ENCODE peak calls at places on chromosomes 5 and 9, in five cellular contexts. E is cardiac fibroblast, H is Caco-2, W is thoracic aorta, I is astrocyte of the spinal cord. V is an unnamed sample.

GRCh38 chr5:108900668-108901067 is 153.0 kb downstream of the FER start:
- DNase-seq in E (peak; percentile 27), H (no peak), W (no peak), I (peak; percentile 19), V (no peak)

GRCh38 chr5:73596705-73597328 is 29.2 kb upstream of the ARHGEF28 start:
- DNase-seq in E (peak; percentile 46), H (peak; percentile 56), W (no peak), I (peak; percentile 23), V (no peak)

GRCh38 chr9:35095175-35095574 is 1.2 kb downstream of the PIGO start:
- DNase-seq in E (no peak), H (no peak), W (no peak), I (no peak), V (no peak)

GRCh38 chr5:69414885-69415583 is at the start of gene MARVELD2:
- DNase-seq in E (no peak), H (peak; percentile 96), W (no peak), I (peak; percentile 47), V (no peak)

GRCh38 chr9:94980947-94981632 is 254.6 kb downstream of the AOPEP start:
- DNase-seq in E (no peak), H (no peak), W (no peak), I (no peak), V (no peak)

GRCh38 chr5:150317048-150318003 is 14.6 kb upstream of the ARSI start:
- DNase-seq in E (peak; percentile 96), H (peak; percentile 16), W (no peak), I (peak; percentile 93), V (no peak)

GRCh38 chr9:129567842-129568559 is 52.9 kb downstream of the C9orf50 start:
- DNase-seq in E (peak; percentile 56), H (no peak), W (no peak), I (peak; percentile 65), V (no peak)

GRCh38 chr5:39376293-39376714 is 12.0 kb upstream of the C9 start:
- DNase-seq in E (peak; percentile 77), H (peak; percentile 76), W (no peak), I (peak; percentile 56), V (no peak)

GRCh38 chr9:23621166-23621565 is 204.9 kb downstream of the ELAVL2 start:
- DNase-seq in E (no peak), H (no peak), W (no peak), I (peak; percentile 79), V (no peak)

GRCh38 chr5:88787856-88788255 is 95.1 kb downstream of the MEF2C start:
- DNase-seq in E (peak; percentile 22), H (no peak), W (no peak), I (peak; percentile 45), V (no peak)
- H3K4me3 ChIP-seq in E (no peak overlapping the region), H (no peak overlapping the region), W (no peak overlapping the region), I (no peak overlapping the region), V (no peak overlapping the region)

DNA sequence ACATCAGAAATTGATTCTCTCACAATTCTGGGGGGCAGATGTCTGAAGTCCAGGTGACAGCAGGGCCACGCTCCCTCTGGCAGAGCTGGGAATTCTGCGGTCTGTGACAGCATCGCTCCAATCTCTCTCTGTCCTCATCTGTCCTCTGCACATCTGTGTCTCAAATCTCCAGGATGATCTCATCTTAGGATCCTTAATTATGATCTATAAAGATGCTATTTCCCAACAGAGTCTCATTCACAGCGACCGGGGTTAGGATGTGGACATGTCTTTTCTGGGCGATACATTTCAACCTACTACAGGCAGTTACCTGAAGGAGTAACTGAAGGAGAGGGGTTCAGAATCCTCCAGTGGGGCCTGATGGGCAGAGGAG is 31.4 kb downstream of the ANKRD33B start:
- DNase-seq in E (peak; percentile 46), H (no peak), W (no peak), I (no peak), V (no peak)
- H3K4me3 ChIP-seq in E (no peak overlapping the region), H (no peak overlapping the region), W (peak overlapping the region; percentile 49), I (no peak overlapping the region), V (no peak overlapping the region)

DNA sequence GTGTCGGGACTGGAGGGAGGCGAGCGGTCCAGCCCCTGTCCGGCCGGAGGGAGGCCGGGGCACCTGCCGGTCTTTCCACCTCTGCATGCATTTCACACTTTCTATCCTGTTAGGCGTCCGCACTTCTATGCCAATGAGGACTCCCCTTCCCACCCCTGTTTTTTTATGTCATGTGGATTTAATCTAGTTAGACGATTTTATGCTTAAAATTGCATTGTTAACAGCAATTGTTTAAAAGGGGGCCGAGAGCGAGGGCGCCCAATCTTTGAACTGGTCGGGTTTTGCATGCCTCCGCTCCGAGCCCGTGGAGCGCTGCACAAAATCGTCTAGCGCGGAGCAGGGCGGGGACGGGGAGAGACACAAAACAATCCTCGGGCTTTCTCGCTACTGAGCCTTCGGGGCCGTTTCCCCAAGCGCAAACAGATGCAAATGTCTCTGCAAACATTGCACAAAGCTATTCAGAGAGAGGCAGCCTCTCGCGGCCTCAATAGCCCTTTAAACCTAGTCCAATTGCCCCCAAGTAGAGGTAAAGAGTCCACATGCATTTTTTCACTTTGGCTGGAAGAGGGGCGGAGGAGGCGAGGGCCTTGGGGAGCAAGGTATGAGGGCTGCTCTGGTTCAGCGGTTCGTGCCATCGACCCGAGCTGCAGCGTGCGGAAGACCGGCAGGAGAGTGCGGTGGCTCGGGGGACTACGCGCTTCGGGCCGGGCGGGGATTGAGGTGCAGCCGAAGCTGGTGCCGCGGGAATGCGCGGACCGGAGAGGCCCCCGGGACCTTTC is 37.5 kb upstream of the TIFAB start:
- DNase-seq in E (peak; percentile 9), H (peak; percentile 56), W (no peak), I (peak; percentile 7), V (no peak)
- H3K4me3 ChIP-seq in E (peak overlapping the region; percentile 21), H (peak overlapping the region; percentile 34), W (peak overlapping the region; percentile 78), I (peak overlapping the region; percentile 41), V (peak overlapping the region; percentile 42)

GRCh38 chr9:17117372-17117771 is 17.5 kb upstream of the CNTLN start:
- DNase-seq in E (no peak), H (no peak), W (no peak), I (no peak), V (no peak)
- H3K4me3 ChIP-seq in E (no peak overlapping the region), H (no peak overlapping the region), W (no peak overlapping the region), I (no peak overlapping the region), V (no peak overlapping the region)

DNA sequence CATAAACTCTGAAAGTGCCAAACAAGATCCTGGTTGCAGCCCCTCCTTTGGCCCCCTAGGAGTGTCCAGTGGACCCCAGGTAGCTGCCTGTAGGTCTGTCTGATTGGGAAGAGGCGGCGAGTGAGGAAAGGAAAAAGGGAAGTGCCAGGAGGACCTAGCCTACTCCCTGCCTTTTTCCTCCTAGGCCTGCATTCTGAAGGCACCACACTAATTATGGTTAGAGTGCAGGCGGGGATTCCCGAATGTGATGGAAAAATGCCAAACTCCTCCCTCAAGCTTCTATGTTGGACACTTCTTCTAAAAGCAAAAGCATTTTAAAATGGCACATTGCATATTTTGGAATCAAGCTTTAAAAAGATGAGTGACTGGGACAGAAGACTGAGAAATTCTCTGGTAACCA is 83.2 kb upstream of the SMIM15 start:
- DNase-seq in E (peak; percentile 52), H (no peak), W (no peak), I (no peak), V (no peak)
- H3K4me3 ChIP-seq in E (no peak overlapping the region), H (no peak overlapping the region), W (no peak overlapping the region), I (no peak overlapping the region), V (no peak overlapping the region)

GRCh38 chr9:6080154-6080716 is 64.8 kb upstream of the RANBP6 start:
- DNase-seq in E (peak; percentile 86), H (peak; percentile 90), W (peak; percentile 26), I (peak; percentile 86), V (peak; percentile 45)

GRCh38 chr9:6076856-6077255 is 61.4 kb upstream of the RANBP6 start:
- DNase-seq in E (peak; percentile 79), H (no peak), W (no peak), I (no peak), V (no peak)

GRCh38 chr9:6078382-6079105 is 63.1 kb upstream of the RANBP6 start:
- DNase-seq in E (peak; percentile 23), H (no peak), W (no peak), I (no peak), V (no peak)

GRCh38 chr9:6073731-6074130 is 58.3 kb upstream of the RANBP6 start:
- DNase-seq in E (no peak), H (no peak), W (no peak), I (no peak), V (no peak)

DNA sequence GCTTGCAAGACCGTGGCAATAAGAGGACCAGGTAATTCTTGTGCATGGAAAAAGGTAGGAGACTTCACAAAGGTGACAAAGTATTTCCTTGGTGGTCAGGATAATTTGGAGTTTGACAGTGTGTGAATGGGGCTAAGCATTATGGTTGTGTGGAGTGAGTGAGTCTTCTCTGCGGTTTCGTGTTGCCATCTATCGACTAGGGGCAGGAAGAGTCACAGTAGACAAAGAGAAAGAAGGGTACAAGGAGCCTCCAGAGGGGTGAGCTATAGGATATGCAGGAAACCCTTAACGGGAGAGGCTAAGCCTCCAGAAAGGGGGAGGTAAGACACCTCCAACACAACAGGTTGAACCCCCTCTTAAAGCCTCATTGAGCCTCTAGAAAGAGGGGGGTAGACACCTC is 64.0 kb upstream of the RANBP6 start:
- DNase-seq in E (no peak), H (no peak), W (no peak), I (no peak), V (no peak)
- H3K4me3 ChIP-seq in E (no peak overlapping the region), H (peak overlapping the region; percentile 46), W (peak overlapping the region; percentile 72), I (no peak overlapping the region), V (peak overlapping the region; percentile 62)

GRCh38 chr9:37892063-37892462 is 11.9 kb downstream of the SLC25A51 start:
- DNase-seq in E (no peak), H (no peak), W (no peak), I (no peak), V (no peak)
- H3K4me3 ChIP-seq in E (no peak overlapping the region), H (no peak overlapping the region), W (no peak overlapping the region), I (no peak overlapping the region), V (no peak overlapping the region)